ENCODE peak calls at places on chromosomes 5 and 9, in eight cellular contexts. One of them, this sample, is unnamed.

GRCh38 chr9:136346927-136347465 is 16.5 kb downstream of the DNLZ start:
- DNase-seq in brain microvascular endothelial cell: no peak
- DNase-seq in AG09309: no peak
- DNase-seq in K562: no peak
- DNase-seq in dorsolateral prefrontal cortex: no peak
- DNase-seq in psoas muscle: no peak
- DNase-seq in epithelial cell of esophagus: no peak
- DNase-seq in cardiac muscle cell: no peak
- DNase-seq in this sample: no peak

GRCh38 chr5:149956685-149957084 is 3.9 kb upstream of the SLC26A2 start:
- DNase-seq in brain microvascular endothelial cell: no peak
- DNase-seq in AG09309: peak
- DNase-seq in K562: no peak
- DNase-seq in dorsolateral prefrontal cortex: no peak
- DNase-seq in psoas muscle: no peak
- DNase-seq in epithelial cell of esophagus: no peak
- DNase-seq in cardiac muscle cell: no peak
- DNase-seq in this sample: no peak

GRCh38 chr5:131272365-131273123 is 8.7 kb downstream of the CDC42SE2 start:
- DNase-seq in brain microvascular endothelial cell: no peak
- DNase-seq in AG09309: no peak
- DNase-seq in K562: no peak
- DNase-seq in dorsolateral prefrontal cortex: no peak
- DNase-seq in psoas muscle: no peak
- DNase-seq in epithelial cell of esophagus: no peak
- DNase-seq in cardiac muscle cell: no peak
- DNase-seq in this sample: no peak

GRCh38 chr9:116234091-116234490 is 80.5 kb downstream of the PAPPA start:
- DNase-seq in brain microvascular endothelial cell: peak
- DNase-seq in AG09309: peak
- DNase-seq in K562: no peak
- DNase-seq in dorsolateral prefrontal cortex: no peak
- DNase-seq in psoas muscle: no peak
- DNase-seq in epithelial cell of esophagus: peak
- DNase-seq in cardiac muscle cell: no peak
- DNase-seq in this sample: peak

GRCh38 chr5:92215116-92215515 is 832.0 kb upstream of the ARRDC3 start:
- DNase-seq in brain microvascular endothelial cell: no peak
- DNase-seq in AG09309: no peak
- DNase-seq in K562: no peak
- DNase-seq in dorsolateral prefrontal cortex: no peak
- DNase-seq in psoas muscle: no peak
- DNase-seq in epithelial cell of esophagus: no peak
- DNase-seq in cardiac muscle cell: no peak
- DNase-seq in this sample: no peak

GRCh38 chr5:169094586-169095409 is 206.1 kb downstream of the SLIT3 start:
- DNase-seq in brain microvascular endothelial cell: peak
- DNase-seq in AG09309: peak
- DNase-seq in K562: no peak
- DNase-seq in dorsolateral prefrontal cortex: no peak
- DNase-seq in psoas muscle: no peak
- DNase-seq in epithelial cell of esophagus: peak
- DNase-seq in cardiac muscle cell: no peak
- DNase-seq in this sample: no peak

GRCh38 chr5:37248387-37248969 is 698 bp downstream of the CPLANE1 start:
- DNase-seq in brain microvascular endothelial cell: peak
- DNase-seq in AG09309: no peak
- DNase-seq in K562: no peak
- DNase-seq in dorsolateral prefrontal cortex: no peak
- DNase-seq in psoas muscle: no peak
- DNase-seq in epithelial cell of esophagus: peak
- DNase-seq in cardiac muscle cell: peak
- DNase-seq in this sample: no peak

GRCh38 chr9:136345281-136346156 is 18.0 kb downstream of the DNLZ start:
- DNase-seq in brain microvascular endothelial cell: no peak
- DNase-seq in AG09309: no peak
- DNase-seq in K562: peak
- DNase-seq in dorsolateral prefrontal cortex: peak
- DNase-seq in psoas muscle: peak
- DNase-seq in epithelial cell of esophagus: peak
- DNase-seq in cardiac muscle cell: peak
- DNase-seq in this sample: no peak

GRCh38 chr9:14560194-14560593 is 133.0 kb downstream of the ZDHHC21 start:
- DNase-seq in brain microvascular endothelial cell: no peak
- DNase-seq in AG09309: no peak
- DNase-seq in K562: no peak
- DNase-seq in dorsolateral prefrontal cortex: no peak
- DNase-seq in psoas muscle: no peak
- DNase-seq in epithelial cell of esophagus: no peak
- DNase-seq in cardiac muscle cell: no peak
- DNase-seq in this sample: no peak

GRCh38 chr9:136764301-136764891 is at the start of gene LCN15:
- DNase-seq in brain microvascular endothelial cell: no peak
- DNase-seq in AG09309: no peak
- DNase-seq in K562: no peak
- DNase-seq in dorsolateral prefrontal cortex: peak
- DNase-seq in psoas muscle: peak
- DNase-seq in epithelial cell of esophagus: no peak
- DNase-seq in cardiac muscle cell: no peak
- DNase-seq in this sample: no peak

GRCh38 chr9:71986860-71987259 is 73.6 kb downstream of the C9orf57 start:
- DNase-seq in brain microvascular endothelial cell: no peak
- DNase-seq in AG09309: no peak
- DNase-seq in K562: no peak
- DNase-seq in dorsolateral prefrontal cortex: no peak
- DNase-seq in psoas muscle: no peak
- DNase-seq in epithelial cell of esophagus: no peak
- DNase-seq in cardiac muscle cell: peak
- DNase-seq in this sample: no peak

GRCh38 chr9:113621309-113621791 is 157.8 kb downstream of the RGS3 start:
- DNase-seq in brain microvascular endothelial cell: peak
- DNase-seq in AG09309: peak
- DNase-seq in K562: no peak
- DNase-seq in dorsolateral prefrontal cortex: peak
- DNase-seq in psoas muscle: peak
- DNase-seq in epithelial cell of esophagus: no peak
- DNase-seq in cardiac muscle cell: no peak
- DNase-seq in this sample: peak

GRCh38 chr5:16446993-16447392 is 18.6 kb downstream of the ZNF622 start:
- DNase-seq in brain microvascular endothelial cell: no peak
- DNase-seq in AG09309: no peak
- DNase-seq in K562: peak
- DNase-seq in dorsolateral prefrontal cortex: no peak
- DNase-seq in psoas muscle: no peak
- DNase-seq in epithelial cell of esophagus: no peak
- DNase-seq in cardiac muscle cell: no peak
- DNase-seq in this sample: no peak

GRCh38 chr9:74431467-74431866 is 65.7 kb upstream of the RORB start:
- DNase-seq in brain microvascular endothelial cell: no peak
- DNase-seq in AG09309: no peak
- DNase-seq in K562: no peak
- DNase-seq in dorsolateral prefrontal cortex: no peak
- DNase-seq in psoas muscle: no peak
- DNase-seq in epithelial cell of esophagus: no peak
- DNase-seq in cardiac muscle cell: no peak
- DNase-seq in this sample: no peak

GRCh38 chr5:78779771-78780616 is 131.4 kb upstream of the LHFPL2 start:
- DNase-seq in brain microvascular endothelial cell: peak
- DNase-seq in AG09309: peak
- DNase-seq in K562: no peak
- DNase-seq in dorsolateral prefrontal cortex: no peak
- DNase-seq in psoas muscle: no peak
- DNase-seq in epithelial cell of esophagus: peak
- DNase-seq in cardiac muscle cell: no peak
- DNase-seq in this sample: no peak

GRCh38 chr5:674630-675011 is 18.5 kb downstream of the TPPP start:
- DNase-seq in brain microvascular endothelial cell: no peak
- DNase-seq in AG09309: no peak
- DNase-seq in K562: no peak
- DNase-seq in dorsolateral prefrontal cortex: peak
- DNase-seq in psoas muscle: no peak
- DNase-seq in epithelial cell of esophagus: no peak
- DNase-seq in cardiac muscle cell: no peak
- DNase-seq in this sample: no peak

GRCh38 chr9:133235549-133236222 is 26.6 kb upstream of the OBP2B start:
- DNase-seq in brain microvascular endothelial cell: no peak
- DNase-seq in AG09309: no peak
- DNase-seq in K562: no peak
- DNase-seq in dorsolateral prefrontal cortex: no peak
- DNase-seq in psoas muscle: no peak
- DNase-seq in epithelial cell of esophagus: no peak
- DNase-seq in cardiac muscle cell: no peak
- DNase-seq in this sample: no peak

GRCh38 chr9:99666571-99666970 is 155.1 kb upstream of the NR4A3 start:
- DNase-seq in brain microvascular endothelial cell: no peak
- DNase-seq in AG09309: no peak
- DNase-seq in K562: no peak
- DNase-seq in dorsolateral prefrontal cortex: no peak
- DNase-seq in psoas muscle: no peak
- DNase-seq in epithelial cell of esophagus: no peak
- DNase-seq in cardiac muscle cell: no peak
- DNase-seq in this sample: no peak

GRCh38 chr5:74648835-74649286 is 8.3 kb upstream of the ENC1 start:
- DNase-seq in brain microvascular endothelial cell: no peak
- DNase-seq in AG09309: no peak
- DNase-seq in K562: peak
- DNase-seq in dorsolateral prefrontal cortex: no peak
- DNase-seq in psoas muscle: no peak
- DNase-seq in epithelial cell of esophagus: peak
- DNase-seq in cardiac muscle cell: peak
- DNase-seq in this sample: no peak

GRCh38 chr5:144549580-144549979 is 378.9 kb downstream of the KCTD16 start:
- DNase-seq in brain microvascular endothelial cell: peak
- DNase-seq in AG09309: no peak
- DNase-seq in K562: no peak
- DNase-seq in dorsolateral prefrontal cortex: no peak
- DNase-seq in psoas muscle: no peak
- DNase-seq in epithelial cell of esophagus: peak
- DNase-seq in cardiac muscle cell: no peak
- DNase-seq in this sample: peak

GRCh38 chr9:111659706-111660105 is 1.7 kb upstream of the GNG10 start:
- DNase-seq in brain microvascular endothelial cell: no peak
- DNase-seq in AG09309: no peak
- DNase-seq in K562: no peak
- DNase-seq in dorsolateral prefrontal cortex: no peak
- DNase-seq in psoas muscle: no peak
- DNase-seq in epithelial cell of esophagus: no peak
- DNase-seq in cardiac muscle cell: no peak
- DNase-seq in this sample: no peak

GRCh38 chr9:131739192-131739961 is 499 bp downstream of the RAPGEF1 start:
- DNase-seq in brain microvascular endothelial cell: no peak
- DNase-seq in AG09309: no peak
- DNase-seq in K562: peak
- DNase-seq in dorsolateral prefrontal cortex: no peak
- DNase-seq in psoas muscle: peak
- DNase-seq in epithelial cell of esophagus: no peak
- DNase-seq in cardiac muscle cell: peak
- DNase-seq in this sample: no peak

GRCh38 chr5:134555223-134555790 is 29.8 kb downstream of the JADE2 start:
- DNase-seq in brain microvascular endothelial cell: no peak
- DNase-seq in AG09309: no peak
- DNase-seq in K562: no peak
- DNase-seq in dorsolateral prefrontal cortex: no peak
- DNase-seq in psoas muscle: no peak
- DNase-seq in epithelial cell of esophagus: no peak
- DNase-seq in cardiac muscle cell: no peak
- DNase-seq in this sample: no peak

GRCh38 chr9:73152953-73153352 is 1.3 kb downstream of the ANXA1 start:
- DNase-seq in brain microvascular endothelial cell: no peak
- DNase-seq in AG09309: no peak
- DNase-seq in K562: no peak
- DNase-seq in dorsolateral prefrontal cortex: no peak
- DNase-seq in psoas muscle: no peak
- DNase-seq in epithelial cell of esophagus: no peak
- DNase-seq in cardiac muscle cell: no peak
- DNase-seq in this sample: no peak
- H3K4me3 ChIP-seq in brain microvascular endothelial cell: peak
- H3K4me3 ChIP-seq in AG09309: peak
- H3K4me3 ChIP-seq in K562: peak
- H3K4me3 ChIP-seq in dorsolateral prefrontal cortex: peak
- H3K4me3 ChIP-seq in psoas muscle: peak
- H3K4me3 ChIP-seq in epithelial cell of esophagus: peak
- H3K4me3 ChIP-seq in cardiac muscle cell: no peak
- H3K4me3 ChIP-seq in this sample: peak

GRCh38 chr5:172795401-172795977 is 24.5 kb upstream of the DUSP1 start:
- DNase-seq in brain microvascular endothelial cell: peak
- DNase-seq in AG09309: peak
- DNase-seq in K562: no peak
- DNase-seq in dorsolateral prefrontal cortex: no peak
- DNase-seq in psoas muscle: peak
- DNase-seq in epithelial cell of esophagus: peak
- DNase-seq in cardiac muscle cell: no peak
- DNase-seq in this sample: peak
- TF ChIP-seq CTCF in brain microvascular endothelial cell: peak
- TF ChIP-seq CTCF in AG09309: peak
- TF ChIP-seq CTCF in K562: no peak
- TF ChIP-seq CTCF in dorsolateral prefrontal cortex: no peak
- TF ChIP-seq CTCF in psoas muscle: no peak
- TF ChIP-seq CTCF in epithelial cell of esophagus: no peak
- TF ChIP-seq CTCF in cardiac muscle cell: peak
- TF ChIP-seq CTCF in this sample: no peak

GRCh38 chr9:124007157-124007460 is 4.5 kb upstream of the LHX2 start:
- DNase-seq in brain microvascular endothelial cell: no peak
- DNase-seq in AG09309: no peak
- DNase-seq in K562: no peak
- DNase-seq in dorsolateral prefrontal cortex: no peak
- DNase-seq in psoas muscle: no peak
- DNase-seq in epithelial cell of esophagus: no peak
- DNase-seq in cardiac muscle cell: no peak
- DNase-seq in this sample: no peak
- H3K4me3 ChIP-seq in brain microvascular endothelial cell: no peak
- H3K4me3 ChIP-seq in AG09309: no peak
- H3K4me3 ChIP-seq in K562: no peak
- H3K4me3 ChIP-seq in dorsolateral prefrontal cortex: no peak
- H3K4me3 ChIP-seq in psoas muscle: no peak
- H3K4me3 ChIP-seq in epithelial cell of esophagus: no peak
- H3K4me3 ChIP-seq in cardiac muscle cell: no peak
- H3K4me3 ChIP-seq in this sample: no peak

DNA sequence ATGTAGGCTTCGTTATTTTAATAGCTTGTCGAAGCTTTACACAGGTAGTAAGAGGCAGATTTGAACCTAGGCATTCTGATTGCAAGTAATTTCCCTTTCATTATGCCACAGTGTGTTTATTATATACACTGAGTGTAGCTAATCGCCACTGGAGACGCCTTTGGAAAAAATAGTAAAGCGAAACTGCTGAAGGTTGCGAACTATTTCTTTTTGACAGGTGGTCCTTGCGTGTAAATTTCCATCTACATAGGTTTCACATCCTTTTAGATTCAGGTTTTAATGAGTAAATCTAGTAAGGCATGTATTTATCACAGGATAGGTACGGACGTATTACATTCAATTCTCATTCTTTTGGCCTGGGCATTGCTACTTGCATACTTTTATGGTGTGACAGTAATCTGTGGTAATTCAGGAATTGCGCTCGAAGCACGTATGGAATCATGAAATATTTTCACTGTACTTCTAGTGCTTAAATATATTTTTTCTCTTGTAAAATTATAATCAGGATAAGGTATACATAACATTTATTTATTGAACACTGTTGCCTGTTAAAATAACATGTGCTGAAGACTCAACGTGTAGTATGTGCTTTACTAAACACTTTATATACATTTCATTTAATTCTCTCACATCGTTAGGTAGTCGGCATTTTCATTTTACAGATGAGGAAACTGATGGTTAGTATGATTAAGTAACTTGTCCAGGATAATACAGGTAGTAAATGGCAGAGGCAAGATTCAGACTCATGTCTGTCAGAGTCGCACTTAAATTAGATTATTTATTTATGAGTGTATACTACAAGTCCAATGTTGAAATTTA is 1.8 kb downstream of the MARCHF6 start:
- DNase-seq in brain microvascular endothelial cell: peak
- DNase-seq in AG09309: no peak
- DNase-seq in K562: no peak
- DNase-seq in dorsolateral prefrontal cortex: no peak
- DNase-seq in psoas muscle: no peak
- DNase-seq in epithelial cell of esophagus: peak
- DNase-seq in cardiac muscle cell: no peak
- DNase-seq in this sample: no peak
- TF ChIP-seq CTCF in brain microvascular endothelial cell: no peak
- TF ChIP-seq CTCF in AG09309: no peak
- TF ChIP-seq CTCF in K562: no peak
- TF ChIP-seq CTCF in dorsolateral prefrontal cortex: no peak
- TF ChIP-seq CTCF in psoas muscle: no peak
- TF ChIP-seq CTCF in epithelial cell of esophagus: no peak
- TF ChIP-seq CTCF in cardiac muscle cell: no peak
- TF ChIP-seq CTCF in this sample: no peak

This sample was measured in astrocyte of the cerebellum.